ENCODE peak calls at places on chromosomes 7 and 10, in nine cellular contexts. Y, T, M, E, G, U, F, B and H are unnamed samples.

GRCh38 chr7:22660732-22661131 is 66.3 kb upstream of the IL6 start:
- DNase-seq in Y (no peak), T (no peak), M (no peak), E (peak; percentile 73), G (no peak), U (no peak), F (peak; percentile 29), B (peak; percentile 63), H (no peak)

GRCh38 chr10:20871970-20872369 is 25.1 kb downstream of the NEBL start:
- DNase-seq in Y (no peak), T (no peak), M (no peak), E (no peak), G (no peak), U (no peak), F (peak; percentile 51), B (no peak), H (no peak)

GRCh38 chr10:50552308-50552707 is 71.4 kb downstream of the SGMS1 start:
- DNase-seq in Y (no peak), T (no peak), M (no peak), E (no peak), G (no peak), U (no peak), F (no peak), B (no peak), H (no peak)

GRCh38 chr10:124217031-124217430 is 123.6 kb upstream of the CHST15 start:
- DNase-seq in Y (no peak), T (no peak), M (no peak), E (no peak), G (no peak), U (no peak), F (no peak), B (no peak), H (no peak)

GRCh38 chr10:28969413-28969812 is 292.1 kb downstream of the BAMBI start:
- DNase-seq in Y (no peak), T (no peak), M (no peak), E (no peak), G (no peak), U (no peak), F (no peak), B (no peak), H (no peak)

GRCh38 chr7:2524808-2525140 is 5.2 kb downstream of the LFNG start:
- DNase-seq in Y (no peak), T (no peak), M (no peak), E (peak; percentile 90), G (no peak), U (no peak), F (peak; percentile 49), B (no peak), H (no peak)

GRCh38 chr10:68230268-68230667 is 1.6 kb downstream of the ATOH7 start:
- DNase-seq in Y (no peak), T (no peak), M (no peak), E (no peak), G (no peak), U (no peak), F (no peak), B (no peak), H (no peak)

GRCh38 chr7:16060492-16060891 is 360.8 kb downstream of the CRPPA start:
- DNase-seq in Y (no peak), T (no peak), M (no peak), E (no peak), G (no peak), U (no peak), F (no peak), B (no peak), H (no peak)

GRCh38 chr10:3805791-3806381 is 20.9 kb upstream of the KLF6 start:
- DNase-seq in Y (no peak), T (no peak), M (peak; percentile 40), E (peak; percentile 91), G (no peak), U (peak; percentile 60), F (peak; percentile 40), B (peak; percentile 75), H (no peak)

GRCh38 chr7:155147624-155148023 is 77.5 kb downstream of the HTR5A start:
- DNase-seq in Y (no peak), T (no peak), M (no peak), E (no peak), G (no peak), U (no peak), F (no peak), B (no peak), H (no peak)

GRCh38 chr10:63711866-63712716 is 190.9 kb downstream of the REEP3 start:
- DNase-seq in Y (peak; percentile 87), T (no peak), M (no peak), E (no peak), G (no peak), U (peak; percentile 98), F (peak; percentile 91), B (no peak), H (peak; percentile 77)

GRCh38 chr7:55065511-55066229 is 46.9 kb downstream of the EGFR start:
- DNase-seq in Y (no peak), T (no peak), M (no peak), E (peak; percentile 71), G (no peak), U (peak; percentile 72), F (no peak), B (peak; percentile 62), H (no peak)

GRCh38 chr7:133781481-133782090 is 345.6 kb upstream of the LRGUK start:
- DNase-seq in Y (no peak), T (no peak), M (no peak), E (no peak), G (no peak), U (no peak), F (no peak), B (no peak), H (no peak)

GRCh38 chr7:100568936-100569844 is 4.5 kb downstream of the SAP25 start:
- DNase-seq in Y (peak; percentile 87), T (no peak), M (peak; percentile 29), E (peak; percentile 95), G (peak; percentile 48), U (no peak), F (peak; percentile 42), B (peak; percentile 79), H (peak; percentile 67)

GRCh38 chr7:98755138-98755898 is 114.5 kb downstream of the TMEM130 start:
- DNase-seq in Y (peak; percentile 62), T (no peak), M (no peak), E (peak; percentile 77), G (no peak), U (no peak), F (no peak), B (peak; percentile 17), H (no peak)

GRCh38 chr7:51647931-51648351 is 331.3 kb upstream of the COBL start:
- DNase-seq in Y (peak; percentile 80), T (no peak), M (no peak), E (peak; percentile 62), G (no peak), U (peak; percentile 70), F (peak; percentile 21), B (no peak), H (peak; percentile 53)

GRCh38 chr7:117322741-117323584 is at the start of gene WNT2:
- DNase-seq in Y (peak; percentile 68), T (no peak), M (no peak), E (peak; percentile 61), G (no peak), U (no peak), F (no peak), B (peak; percentile 5), H (no peak)

GRCh38 chr7:98656899-98657298 is 39.8 kb downstream of the NPTX2 start:
- DNase-seq in Y (no peak), T (no peak), M (no peak), E (no peak), G (no peak), U (no peak), F (no peak), B (no peak), H (no peak)

GRCh38 chr10:87593702-87594101 is 66.0 kb upstream of the PAPSS2 start:
- DNase-seq in Y (no peak), T (no peak), M (no peak), E (no peak), G (no peak), U (no peak), F (no peak), B (no peak), H (no peak)

GRCh38 chr7:22402250-22402649 is 45.3 kb upstream of the RAPGEF5 start:
- DNase-seq in Y (no peak), T (no peak), M (no peak), E (no peak), G (peak; percentile 12), U (no peak), F (no peak), B (peak; percentile 59), H (no peak)

GRCh38 chr7:141014091-141014490 is 661 bp downstream of the MRPS33 start:
- DNase-seq in Y (no peak), T (no peak), M (no peak), E (no peak), G (peak; percentile 12), U (no peak), F (no peak), B (no peak), H (no peak)

GRCh38 chr7:31747553-31747952 is 60.5 kb downstream of the PPP1R17 start:
- DNase-seq in Y (no peak), T (no peak), M (no peak), E (no peak), G (no peak), U (peak; percentile 65), F (no peak), B (no peak), H (no peak)

GRCh38 chr7:20331231-20331880 is 656 bp downstream of the ITGB8 start:
- DNase-seq in Y (peak; percentile 86), T (no peak), M (no peak), E (peak; percentile 85), G (no peak), U (no peak), F (peak; percentile 32), B (peak; percentile 68), H (peak; percentile 68)

GRCh38 chr10:86194684-86195083 is 171.9 kb downstream of the GRID1 start:
- DNase-seq in Y (no peak), T (no peak), M (no peak), E (no peak), G (no peak), U (no peak), F (no peak), B (no peak), H (no peak)

GRCh38 chr10:127456122-127456521 is 93.0 kb upstream of the NPS start:
- DNase-seq in Y (no peak), T (no peak), M (no peak), E (peak; percentile 20), G (no peak), U (no peak), F (no peak), B (no peak), H (no peak)

GRCh38 chr10:96417432-96417831 is 58.6 kb upstream of the OPALIN start:
- DNase-seq in Y (no peak), T (no peak), M (no peak), E (peak; percentile 79), G (no peak), U (no peak), F (no peak), B (peak; percentile 56), H (no peak)

GRCh38 chr7:68688416-68689086 is 909.7 kb upstream of the AUTS2 start:
- DNase-seq in Y (no peak), T (no peak), M (no peak), E (peak; percentile 46), G (no peak), U (no peak), F (peak; percentile 17), B (no peak), H (no peak)

GRCh38 chr7:121582258-121582657 is 186.2 kb upstream of the FAM3C start:
- DNase-seq in Y (no peak), T (no peak), M (no peak), E (no peak), G (no peak), U (peak; percentile 12), F (no peak), B (no peak), H (no peak)

GRCh38 chr7:26155531-26156375 is 3.8 kb downstream of the NFE2L3 start:
- DNase-seq in Y (no peak), T (no peak), M (no peak), E (peak; percentile 80), G (no peak), U (peak; percentile 64), F (no peak), B (peak; percentile 21), H (no peak)